ENCODE peak calls at places on chromosome 21, in six cellular contexts. F, X, N, O, U and R are unnamed samples.

GRCh38 chr21:37373539-37373938 is 7.0 kb downstream of the DYRK1A start:
- DNase-seq in O (no peak), X (no peak), U (no peak), F (no peak), N (no peak), R (no peak)

GRCh38 chr21:39189857-39190604 is 6.8 kb upstream of the PSMG1 start:
- DNase-seq in N (peak), U (no peak), X (no peak), O (no peak), F (no peak), R (no peak)

GRCh38 chr21:41241341-41241740 is 73.4 kb downstream of the BACE2 start:
- DNase-seq in F (no peak), U (no peak), N (peak), O (no peak), X (no peak), R (no peak)

GRCh38 chr21:18677632-18678031 is 274.0 kb upstream of the TMPRSS15 start:
- DNase-seq in N (no peak), F (no peak), X (no peak), O (no peak), U (no peak), R (no peak)

GRCh38 chr21:38323721-38324591 is 67.2 kb downstream of the KCNJ15 start:
- DNase-seq in O (no peak), N (peak), X (peak), F (no peak), U (no peak), R (no peak)

GRCh38 chr21:29206445-29206844 is 76.0 kb downstream of the MAP3K7CL start:
- DNase-seq in O (no peak), F (no peak), X (no peak), U (no peak), N (no peak), R (no peak)

GRCh38 chr21:36661511-36662309 is 37.2 kb upstream of the SIM2 start:
- DNase-seq in O (no peak), F (peak), U (no peak), X (peak), N (peak), R (no peak)

GRCh38 chr21:41143596-41144325 is 24.2 kb upstream of the BACE2 start:
- DNase-seq in N (no peak), F (no peak), X (no peak), U (no peak), O (no peak), R (no peak)

GRCh38 chr21:43758132-43758619 is 17.9 kb downstream of the CSTB start:
- DNase-seq in O (no peak), X (no peak), F (peak), U (no peak), N (peak), R (no peak)

GRCh38 chr21:14384453-14384852 is 1.5 kb upstream of the HSPA13 start:
- DNase-seq in U (no peak), O (no peak), F (no peak), N (no peak), X (no peak), R (no peak)

GRCh38 chr21:37374026-37374425 is 7.5 kb downstream of the DYRK1A start:
- DNase-seq in O (no peak), U (no peak), F (peak), N (peak), X (no peak), R (no peak)

GRCh38 chr21:36699026-36699545 is at the start of gene SIM2:
- DNase-seq in X (peak), O (peak), U (no peak), N (peak), F (no peak), R (no peak)

GRCh38 chr21:39968010-39968409 is 100.8 kb downstream of the PCP4 start:
- DNase-seq in F (no peak), X (no peak), U (no peak), O (no peak), N (no peak), R (no peak)

GRCh38 chr21:44929799-44930542 is 9.3 kb upstream of the ITGB2 start:
- DNase-seq in N (no peak), O (peak), U (no peak), X (no peak), F (no peak), R (no peak)
- H3K27ac ChIP-seq in N (no peak), O (no peak), U (no peak), X (no peak), F (no peak), R (peak)

GRCh38 chr21:34830386-34831140 is 161.8 kb downstream of the CLIC6 start:
- DNase-seq in N (no peak), O (no peak), F (no peak), U (no peak), X (no peak), R (no peak)

GRCh38 chr21:34824314-34824713 is 155.5 kb downstream of the CLIC6 start:
- DNase-seq in F (no peak), O (no peak), N (no peak), U (no peak), X (no peak), R (no peak)

GRCh38 chr21:34825101-34825500 is 156.3 kb downstream of the CLIC6 start:
- DNase-seq in X (no peak), N (no peak), O (no peak), U (no peak), F (no peak), R (no peak)

GRCh38 chr21:34827445-34828235 is 158.8 kb downstream of the CLIC6 start:
- DNase-seq in N (no peak), X (no peak), U (no peak), O (no peak), F (no peak), R (no peak)

DNA sequence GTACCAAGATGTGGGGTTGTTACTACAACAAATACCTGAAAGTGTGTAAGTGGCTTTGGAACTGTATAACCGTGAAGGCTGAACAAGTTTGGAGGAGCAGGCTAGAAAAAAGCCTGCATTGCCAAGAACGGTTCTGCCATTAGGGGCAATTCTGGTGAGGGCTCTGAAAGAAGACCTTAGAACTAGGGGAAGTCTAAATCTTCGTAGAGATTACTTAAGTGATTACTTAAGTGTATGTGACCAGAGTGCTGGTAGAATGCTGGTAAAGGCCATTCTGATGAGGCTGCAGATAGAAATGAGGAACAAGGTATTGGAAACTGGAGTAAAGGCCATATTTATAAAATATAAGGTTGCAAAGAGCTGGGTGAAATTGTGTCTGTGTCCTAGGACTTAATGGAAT is 158.0 kb downstream of the CLIC6 start:
- DNase-seq in F (no peak), O (no peak), X (no peak), U (no peak), N (no peak), R (no peak)
- H3K27ac ChIP-seq in F (no peak), O (no peak), X (no peak), U (no peak), N (no peak), R (no peak)

DNA sequence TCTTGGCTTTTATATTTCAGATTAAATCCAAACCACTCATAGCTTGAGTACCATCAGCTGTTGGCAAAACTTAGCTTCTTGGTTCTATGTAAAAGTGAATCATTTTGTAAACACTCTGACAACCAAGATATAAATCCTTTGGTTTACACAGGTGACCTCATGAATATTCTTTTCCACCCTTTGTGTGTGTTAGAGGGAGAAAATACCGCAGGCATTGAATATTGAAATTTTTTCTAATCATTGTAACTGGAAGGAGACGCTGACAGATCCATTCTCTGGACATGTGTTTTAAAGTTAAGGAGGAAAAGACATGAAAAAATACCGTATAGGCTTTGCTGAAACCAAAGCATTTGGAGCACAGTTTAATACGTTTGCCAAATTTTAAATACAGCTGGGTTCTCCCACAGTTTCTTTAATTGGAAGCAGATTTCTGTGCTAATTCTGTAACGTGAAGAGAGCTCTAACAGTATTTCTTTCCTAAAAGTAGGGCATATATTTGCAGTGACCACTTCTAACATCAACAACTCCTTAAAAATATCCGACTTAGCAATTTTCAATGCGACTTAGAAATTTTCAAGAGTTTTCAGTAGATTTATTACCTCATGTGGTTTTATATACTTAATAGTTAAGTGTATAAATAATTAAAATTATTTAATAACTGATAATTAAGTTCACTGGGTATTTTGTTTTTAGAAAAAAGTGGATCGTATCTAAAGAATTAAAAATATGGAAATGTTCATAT is 388.2 kb downstream of the USP25 start:
- DNase-seq in X (no peak), N (peak), F (no peak), U (no peak), O (no peak), R (no peak)
- H3K27ac ChIP-seq in X (no peak), N (peak), F (no peak), U (peak), O (peak), R (no peak)

DNA sequence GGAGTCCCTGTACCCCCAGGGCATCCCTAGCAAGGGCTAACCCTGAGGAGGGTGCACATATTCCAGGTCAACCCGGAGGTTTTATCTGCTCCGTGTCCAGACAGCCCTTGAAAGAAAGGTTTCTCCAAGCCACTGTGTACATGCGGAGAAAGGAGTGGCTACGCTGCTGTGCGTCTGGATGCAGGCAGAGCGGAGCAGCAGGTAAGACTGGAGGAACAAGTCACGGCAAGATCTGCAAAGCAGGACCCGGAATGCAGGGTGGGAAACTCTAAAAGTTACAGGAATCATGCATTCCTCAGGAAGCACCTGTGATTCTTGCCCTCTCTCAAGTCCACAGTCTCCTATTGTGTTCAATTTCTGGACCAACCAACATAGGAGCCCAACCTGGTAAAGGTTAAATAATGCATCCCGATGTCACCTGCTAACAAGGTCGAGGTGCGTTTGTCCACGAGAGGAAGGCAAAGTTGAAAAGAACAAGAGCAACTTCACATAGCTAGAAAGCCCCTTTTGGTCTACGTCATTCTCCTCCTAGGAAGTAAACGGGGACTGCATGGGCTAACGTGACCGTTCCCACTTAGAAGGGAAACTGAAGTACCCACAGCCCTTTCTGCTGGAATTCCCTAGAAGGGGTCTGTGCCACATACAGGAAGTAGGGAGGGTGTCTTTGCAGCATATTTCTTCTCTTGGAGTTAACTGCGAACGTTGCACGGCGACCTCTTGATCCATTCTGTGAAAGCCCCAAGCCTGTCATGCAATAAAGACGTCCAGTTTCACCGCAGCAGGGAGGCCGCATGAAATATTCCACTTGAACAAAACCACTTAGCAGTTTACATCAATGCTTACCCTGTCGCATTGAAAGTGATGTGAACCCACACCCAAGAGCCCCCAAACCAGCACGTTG is 5.8 kb downstream of the TIAM1 start:
- DNase-seq in N (peak), X (no peak), O (no peak), F (no peak), U (no peak), R (no peak)
- H3K27ac ChIP-seq in N (no peak), X (no peak), O (no peak), F (no peak), U (no peak), R (no peak)

GRCh38 chr21:45301521-45302081 is 13.9 kb upstream of the POFUT2 start:
- DNase-seq in U (no peak), O (peak), N (no peak), X (no peak), F (no peak), R (no peak)

GRCh38 chr21:45303111-45303615 is 15.5 kb upstream of the POFUT2 start:
- DNase-seq in U (no peak), N (no peak), F (no peak), O (peak), X (no peak), R (no peak)

GRCh38 chr21:45303751-45304150 is 16.1 kb upstream of the POFUT2 start:
- DNase-seq in O (no peak), F (no peak), N (no peak), X (no peak), U (no peak), R (no peak)

GRCh38 chr21:45300786-45301520 is 13.3 kb upstream of the POFUT2 start:
- DNase-seq in F (no peak), U (no peak), X (no peak), N (no peak), O (peak), R (no peak)

GRCh38 chr21:45302082-45303061 is 14.7 kb upstream of the POFUT2 start:
- DNase-seq in U (no peak), O (peak), X (no peak), N (no peak), F (no peak), R (peak)
- H3K27ac ChIP-seq in U (peak), O (peak), X (no peak), N (peak), F (peak), R (peak)

DNA sequence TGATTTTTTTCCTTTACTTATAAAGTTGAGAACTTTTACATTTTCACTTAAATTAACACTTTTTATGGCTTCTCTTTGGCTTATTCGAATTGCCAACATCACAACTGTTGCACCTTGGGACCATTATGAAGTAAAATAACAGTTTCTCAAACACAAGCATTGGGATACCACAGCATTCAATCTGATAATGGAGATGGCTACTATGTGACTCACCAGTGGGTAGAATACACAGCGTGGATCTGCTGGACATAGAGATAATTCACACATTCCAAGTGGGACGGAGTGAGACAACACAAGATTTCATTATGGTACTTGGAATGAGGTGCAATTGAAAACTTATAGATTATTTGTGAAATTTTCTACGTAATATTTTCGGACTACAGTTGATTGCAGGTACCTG is 68.0 kb downstream of the ADAMTS1 start:
- DNase-seq in F (no peak), X (no peak), O (no peak), U (no peak), N (no peak), R (no peak)
- H3K27ac ChIP-seq in F (no peak), X (no peak), O (no peak), U (no peak), N (no peak), R (no peak)